ENCODE peak calls at places on chromosomes 1 and 21, in six cellular contexts. V is ovary; N is GM23248; A is transverse colon; O is effector memory CD4-positive, alpha-beta T cell; J is spleen. Q is an unnamed sample.
A peak's percentile ranks its signal among the peaks of the same experiment; 100 is the strongest.

GRCh38 chr1:47624531-47624930 is 186.7 kb downstream of the FOXD2 start:
- DNase-seq in V (no peak), N (no peak), A (peak; percentile 52), O (no peak), J (no peak), Q (no peak)

GRCh38 chr1:229452956-229453801 is 19.3 kb upstream of the ACTA1 start:
- DNase-seq in V (no peak), N (peak; percentile 25), A (no peak), O (no peak), J (no peak), Q (no peak)

GRCh38 chr1:58780586-58781452 is 3.0 kb downstream of the JUN start:
- DNase-seq in V (no peak), N (peak; percentile 38), A (no peak), O (peak; percentile 44), J (no peak), Q (no peak)

GRCh38 chr1:9881838-9882249 is 28.2 kb downstream of the CTNNBIP1 start:
- DNase-seq in V (no peak), N (peak; percentile 76), A (no peak), O (no peak), J (no peak), Q (no peak)

GRCh38 chr1:212638419-212639151 is 30.0 kb downstream of the ATF3 start:
- DNase-seq in V (no peak), N (peak; percentile 68), A (no peak), O (no peak), J (no peak), Q (no peak)

GRCh38 chr1:15932612-15933011 is 43.3 kb downstream of the ZBTB17 start:
- DNase-seq in V (no peak), N (no peak), A (no peak), O (no peak), J (peak; percentile 55), Q (no peak)

GRCh38 chr1:98839840-98840239 is 164.8 kb downstream of the PLPPR5 start:
- DNase-seq in V (no peak), N (peak; percentile 43), A (no peak), O (no peak), J (no peak), Q (no peak)

GRCh38 chr1:180288232-180288818 is 58.3 kb downstream of the LHX4 start:
- DNase-seq in V (no peak), N (no peak), A (no peak), O (no peak), J (no peak), Q (peak; percentile 55)

GRCh38 chr1:219716611-219717114 is 103.8 kb upstream of the ZC3H11B start:
- DNase-seq in V (no peak), N (no peak), A (no peak), O (no peak), J (no peak), Q (no peak)

GRCh38 chr21:35932232-35932911 is 128.0 kb downstream of the SETD4 start:
- DNase-seq in V (peak; percentile 24), N (peak; percentile 91), A (peak; percentile 37), O (no peak), J (peak; percentile 79), Q (peak; percentile 58)

GRCh38 chr1:93350322-93350721 is 4.6 kb downstream of the DR1 start:
- DNase-seq in V (no peak), N (no peak), A (no peak), O (no peak), J (no peak), Q (no peak)

DNA sequence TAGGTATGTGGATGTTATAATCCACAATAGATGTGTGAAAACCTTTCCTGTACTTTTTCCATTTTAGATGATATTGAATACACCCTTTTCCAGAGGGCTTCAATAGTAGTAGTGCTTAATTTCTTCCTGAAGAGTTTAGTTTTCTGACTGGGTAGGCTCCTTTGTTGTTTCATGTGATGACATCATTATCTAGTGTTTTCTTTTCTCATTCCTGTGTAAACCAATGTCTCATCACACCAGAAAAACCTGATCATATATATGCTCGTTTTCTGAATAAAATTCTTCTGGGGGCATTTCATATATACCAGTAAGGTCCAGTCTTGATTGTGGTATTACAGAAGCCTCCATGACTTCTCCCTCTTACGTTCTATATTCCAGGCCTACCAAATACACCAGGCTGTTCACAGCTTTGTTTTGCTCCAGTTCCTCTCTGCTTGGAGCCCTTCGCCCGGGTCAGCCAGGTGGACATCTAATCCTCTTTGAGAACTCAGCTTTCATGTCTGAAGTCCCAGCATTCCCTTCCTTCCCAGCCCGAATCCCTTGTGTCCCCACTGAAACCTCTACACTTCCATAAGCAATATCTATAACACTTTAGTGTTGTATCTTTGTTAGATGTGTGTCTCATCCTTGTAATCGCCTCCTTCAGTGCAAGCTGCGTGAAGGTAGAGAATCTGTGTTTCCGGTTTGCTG is 1.8 kb downstream of the RNF11 start:
- DNase-seq in V (no peak), N (peak; percentile 74), A (no peak), O (no peak), J (no peak), Q (no peak)
- H3K27ac ChIP-seq in V (peak overlapping the region; percentile 87), N (peak overlapping the region; percentile 83), A (peak overlapping the region; percentile 94), O (peak overlapping the region; percentile 29), J (peak overlapping the region; percentile 94), Q (peak overlapping the region; percentile 61)

GRCh38 chr1:233988963-233989696 is 84.7 kb downstream of the SLC35F3 start:
- DNase-seq in V (no peak), N (no peak), A (no peak), O (no peak), J (no peak), Q (no peak)

GRCh38 chr1:233990486-233990885 is 86.0 kb downstream of the SLC35F3 start:
- DNase-seq in V (no peak), N (no peak), A (no peak), O (no peak), J (no peak), Q (no peak)

GRCh38 chr1:233994112-233994511 is 89.6 kb downstream of the SLC35F3 start:
- DNase-seq in V (no peak), N (no peak), A (no peak), O (no peak), J (no peak), Q (no peak)

GRCh38 chr1:233998926-233999325 is 94.5 kb downstream of the SLC35F3 start:
- DNase-seq in V (no peak), N (no peak), A (no peak), O (no peak), J (no peak), Q (no peak)

GRCh38 chr1:233993651-233994050 is 89.2 kb downstream of the SLC35F3 start:
- DNase-seq in V (no peak), N (no peak), A (no peak), O (no peak), J (no peak), Q (no peak)
- H3K4me3 ChIP-seq in V (no peak overlapping the region), N (no peak overlapping the region), A (no peak overlapping the region), O (no peak overlapping the region), J (no peak overlapping the region), Q (no peak overlapping the region)

DNA sequence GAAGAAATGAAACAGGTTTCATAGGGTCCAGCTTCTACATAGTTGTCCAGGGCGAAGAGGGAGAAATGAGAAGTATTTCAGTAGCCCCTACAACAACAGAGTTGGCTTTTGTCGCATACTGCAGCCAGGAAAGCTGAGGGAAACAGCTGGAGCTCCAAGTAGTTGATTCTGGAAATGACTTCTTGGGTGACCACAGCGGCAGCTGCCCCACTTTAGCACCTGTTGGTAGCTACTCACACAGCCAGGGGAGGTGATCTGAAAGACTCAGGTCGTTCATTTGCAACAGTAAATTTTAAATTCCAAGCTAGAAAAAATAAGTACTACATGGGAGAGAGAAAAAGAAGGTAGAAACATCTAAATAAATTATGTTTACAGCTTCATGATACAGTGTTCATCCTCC is 2.3 kb downstream of the TTC13 start:
- DNase-seq in V (no peak), N (no peak), A (no peak), O (no peak), J (no peak), Q (no peak)
- H3K27ac ChIP-seq in V (no peak overlapping the region), N (no peak overlapping the region), A (no peak overlapping the region), O (no peak overlapping the region), J (peak overlapping the region; percentile 73), Q (no peak overlapping the region)

DNA sequence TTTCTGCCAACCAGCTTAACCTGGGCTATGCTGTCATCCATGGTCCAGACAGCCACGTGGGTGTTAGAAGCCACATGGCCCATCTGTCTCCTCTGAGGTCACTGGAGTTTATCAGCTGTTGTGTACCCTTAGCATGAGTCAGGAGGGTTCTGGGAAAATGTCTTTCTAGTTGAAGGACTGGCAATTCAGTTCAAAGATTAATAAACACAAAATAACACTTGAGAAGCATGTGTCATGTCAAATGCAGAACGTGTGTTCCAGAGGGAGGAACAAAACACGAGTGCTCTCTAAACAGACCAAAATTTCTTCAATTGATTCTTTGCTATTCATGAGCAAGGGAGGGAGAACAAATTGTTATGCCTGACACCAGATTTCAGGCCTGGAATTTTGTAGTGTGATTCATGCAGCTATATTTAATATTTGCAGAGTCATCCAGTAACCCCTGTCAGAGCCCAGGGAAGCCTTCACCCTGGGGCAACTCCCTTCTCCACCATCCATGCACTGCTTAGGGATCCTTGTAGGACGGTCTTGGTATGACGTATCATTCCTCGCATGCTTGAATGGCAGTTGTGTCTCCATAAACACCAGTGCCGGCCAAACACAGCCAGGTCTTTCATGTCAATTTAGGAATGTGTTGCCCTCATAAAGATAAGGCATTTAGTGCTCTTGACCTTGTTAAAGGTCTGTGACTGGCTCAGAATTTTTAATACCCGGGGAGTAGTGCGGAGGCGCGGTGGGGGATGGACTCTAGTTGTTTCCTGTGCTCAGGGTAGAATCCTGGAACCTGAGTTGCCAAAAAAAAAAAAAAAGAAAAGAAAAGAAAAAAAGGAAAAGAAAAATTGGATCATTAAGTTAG is 27.7 kb upstream of the DYRK1A start:
- DNase-seq in V (peak; percentile 47), N (peak; percentile 95), A (no peak), O (no peak), J (no peak), Q (peak; percentile 53)
- H3K4me3 ChIP-seq in V (no peak overlapping the region), N (peak overlapping the region; percentile 54), A (no peak overlapping the region), O (no peak overlapping the region), J (no peak overlapping the region), Q (no peak overlapping the region)

GRCh38 chr1:204041232-204041767 is 31.6 kb upstream of the SOX13 start:
- DNase-seq in V (no peak), N (peak; percentile 67), A (no peak), O (no peak), J (no peak), Q (no peak)
- H3K27ac ChIP-seq in V (no peak overlapping the region), N (peak overlapping the region; percentile 77), A (peak overlapping the region; percentile 59), O (no peak overlapping the region), J (no peak overlapping the region), Q (peak overlapping the region; percentile 57)

GRCh38 chr1:110872745-110873435 is at the start of gene CD53:
- DNase-seq in V (no peak), N (no peak), A (peak; percentile 37), O (peak; percentile 45), J (no peak), Q (no peak)

GRCh38 chr1:110875216-110875731 is 2.3 kb downstream of the CD53 start:
- DNase-seq in V (no peak), N (no peak), A (peak; percentile 57), O (peak; percentile 12), J (peak; percentile 83), Q (no peak)

GRCh38 chr1:110873856-110874255 is 908 bp downstream of the CD53 start:
- DNase-seq in V (no peak), N (no peak), A (no peak), O (no peak), J (no peak), Q (no peak)

GRCh38 chr1:110872366-110872744 is 593 bp upstream of the CD53 start:
- DNase-seq in V (no peak), N (no peak), A (no peak), O (no peak), J (no peak), Q (no peak)

GRCh38 chr1:110874303-110875215 is 1.6 kb downstream of the CD53 start:
- DNase-seq in V (no peak), N (no peak), A (no peak), O (no peak), J (no peak), Q (no peak)
- H3K4me3 ChIP-seq in V (no peak overlapping the region), N (no peak overlapping the region), A (peak overlapping the region; percentile 50), O (peak overlapping the region; percentile 81), J (peak overlapping the region; percentile 63), Q (peak overlapping the region; percentile 35)